ENCODE peak calls at places on chromosomes 6 and 20, in eight cellular contexts. One of them, this sample, is unnamed.

GRCh38 chr6:119028106-119028505 is 50.4 kb downstream of the FAM184A start:
- DNase-seq in endothelial cell: no peak
- DNase-seq in HFFc6: no peak
- DNase-seq in OCI-LY7: no peak
- DNase-seq in Calu3: no peak
- DNase-seq in GM12865: no peak
- DNase-seq in HCT116: no peak
- DNase-seq in mesothelial cell of epicardium: no peak
- DNase-seq in this sample: no peak

GRCh38 chr6:105875974-105876640 is 210.0 kb upstream of the PRDM1 start:
- DNase-seq in Calu3: no peak
- DNase-seq in OCI-LY7: peak
- DNase-seq in HCT116: no peak
- DNase-seq in HFFc6: no peak
- DNase-seq in mesothelial cell of epicardium: no peak
- DNase-seq in GM12865: no peak
- DNase-seq in endothelial cell: no peak
- DNase-seq in this sample: no peak

GRCh38 chr6:68572525-68572924 is 62.6 kb upstream of the ADGRB3 start:
- DNase-seq in Calu3: peak
- DNase-seq in OCI-LY7: peak
- DNase-seq in endothelial cell: peak
- DNase-seq in GM12865: peak
- DNase-seq in HFFc6: no peak
- DNase-seq in HCT116: no peak
- DNase-seq in mesothelial cell of epicardium: no peak
- DNase-seq in this sample: no peak

GRCh38 chr6:41406821-41407787 is 71.7 kb downstream of the NCR2 start:
- DNase-seq in endothelial cell: no peak
- DNase-seq in Calu3: no peak
- DNase-seq in HFFc6: no peak
- DNase-seq in GM12865: no peak
- DNase-seq in OCI-LY7: no peak
- DNase-seq in HCT116: no peak
- DNase-seq in mesothelial cell of epicardium: no peak
- DNase-seq in this sample: no peak

GRCh38 chr20:1388253-1388652 is 4.6 kb downstream of the FKBP1A start:
- DNase-seq in Calu3: no peak
- DNase-seq in HFFc6: no peak
- DNase-seq in endothelial cell: no peak
- DNase-seq in GM12865: no peak
- DNase-seq in HCT116: no peak
- DNase-seq in OCI-LY7: no peak
- DNase-seq in mesothelial cell of epicardium: no peak
- DNase-seq in this sample: no peak

GRCh38 chr6:73691512-73691911 is 4.5 kb upstream of the CD109 start:
- DNase-seq in Calu3: no peak
- DNase-seq in GM12865: no peak
- DNase-seq in OCI-LY7: no peak
- DNase-seq in endothelial cell: no peak
- DNase-seq in HFFc6: peak
- DNase-seq in mesothelial cell of epicardium: no peak
- DNase-seq in HCT116: no peak
- DNase-seq in this sample: no peak

GRCh38 chr20:19993937-19994667 is 23.1 kb upstream of the NAA20 start:
- DNase-seq in GM12865: no peak
- DNase-seq in OCI-LY7: no peak
- DNase-seq in endothelial cell: no peak
- DNase-seq in mesothelial cell of epicardium: no peak
- DNase-seq in Calu3: no peak
- DNase-seq in HFFc6: peak
- DNase-seq in HCT116: peak
- DNase-seq in this sample: no peak

GRCh38 chr6:158816329-158816728 is 2.8 kb downstream of the EZR start:
- DNase-seq in GM12865: peak
- DNase-seq in endothelial cell: no peak
- DNase-seq in mesothelial cell of epicardium: no peak
- DNase-seq in Calu3: no peak
- DNase-seq in HCT116: no peak
- DNase-seq in HFFc6: no peak
- DNase-seq in OCI-LY7: peak
- DNase-seq in this sample: no peak

GRCh38 chr6:124699038-124699437 is 263.2 kb upstream of the RNF217 start:
- DNase-seq in endothelial cell: no peak
- DNase-seq in GM12865: no peak
- DNase-seq in HCT116: no peak
- DNase-seq in Calu3: no peak
- DNase-seq in mesothelial cell of epicardium: no peak
- DNase-seq in HFFc6: no peak
- DNase-seq in OCI-LY7: peak
- DNase-seq in this sample: no peak

GRCh38 chr6:146545608-146546007 is 2.0 kb downstream of the RAB32 start:
- DNase-seq in HCT116: no peak
- DNase-seq in OCI-LY7: no peak
- DNase-seq in mesothelial cell of epicardium: no peak
- DNase-seq in HFFc6: peak
- DNase-seq in endothelial cell: no peak
- DNase-seq in GM12865: no peak
- DNase-seq in Calu3: no peak
- DNase-seq in this sample: no peak

GRCh38 chr6:158143700-158144099 is 24.4 kb downstream of the SERAC1 start:
- DNase-seq in HCT116: no peak
- DNase-seq in Calu3: peak
- DNase-seq in HFFc6: no peak
- DNase-seq in endothelial cell: peak
- DNase-seq in OCI-LY7: peak
- DNase-seq in mesothelial cell of epicardium: no peak
- DNase-seq in GM12865: peak
- DNase-seq in this sample: no peak

GRCh38 chr6:45681860-45682488 is 304.2 kb upstream of the SUPT3H start:
- DNase-seq in GM12865: peak
- DNase-seq in mesothelial cell of epicardium: no peak
- DNase-seq in endothelial cell: no peak
- DNase-seq in OCI-LY7: peak
- DNase-seq in HFFc6: peak
- DNase-seq in HCT116: no peak
- DNase-seq in Calu3: no peak
- DNase-seq in this sample: no peak

GRCh38 chr20:52082612-52083011 is 109.0 kb downstream of the ZFP64 start:
- DNase-seq in HFFc6: no peak
- DNase-seq in Calu3: no peak
- DNase-seq in mesothelial cell of epicardium: no peak
- DNase-seq in OCI-LY7: no peak
- DNase-seq in HCT116: no peak
- DNase-seq in endothelial cell: no peak
- DNase-seq in GM12865: no peak
- DNase-seq in this sample: no peak

GRCh38 chr20:44736170-44737021 is 9.3 kb upstream of the KCNK15 start:
- DNase-seq in HCT116: peak
- DNase-seq in mesothelial cell of epicardium: no peak
- DNase-seq in GM12865: peak
- DNase-seq in OCI-LY7: peak
- DNase-seq in Calu3: peak
- DNase-seq in HFFc6: peak
- DNase-seq in endothelial cell: peak
- DNase-seq in this sample: no peak

GRCh38 chr20:44735816-44736169 is 9.9 kb upstream of the KCNK15 start:
- DNase-seq in mesothelial cell of epicardium: no peak
- DNase-seq in GM12865: no peak
- DNase-seq in HFFc6: no peak
- DNase-seq in HCT116: no peak
- DNase-seq in endothelial cell: no peak
- DNase-seq in Calu3: no peak
- DNase-seq in OCI-LY7: no peak
- DNase-seq in this sample: no peak

GRCh38 chr20:44733341-44734069 is 12.2 kb upstream of the KCNK15 start:
- DNase-seq in GM12865: peak
- DNase-seq in OCI-LY7: peak
- DNase-seq in endothelial cell: peak
- DNase-seq in HFFc6: peak
- DNase-seq in Calu3: peak
- DNase-seq in HCT116: peak
- DNase-seq in mesothelial cell of epicardium: peak
- DNase-seq in this sample: peak

GRCh38 chr20:44737116-44737515 is 8.5 kb upstream of the KCNK15 start:
- DNase-seq in Calu3: no peak
- DNase-seq in mesothelial cell of epicardium: no peak
- DNase-seq in HFFc6: no peak
- DNase-seq in GM12865: no peak
- DNase-seq in HCT116: no peak
- DNase-seq in OCI-LY7: no peak
- DNase-seq in endothelial cell: no peak
- DNase-seq in this sample: no peak

DNA sequence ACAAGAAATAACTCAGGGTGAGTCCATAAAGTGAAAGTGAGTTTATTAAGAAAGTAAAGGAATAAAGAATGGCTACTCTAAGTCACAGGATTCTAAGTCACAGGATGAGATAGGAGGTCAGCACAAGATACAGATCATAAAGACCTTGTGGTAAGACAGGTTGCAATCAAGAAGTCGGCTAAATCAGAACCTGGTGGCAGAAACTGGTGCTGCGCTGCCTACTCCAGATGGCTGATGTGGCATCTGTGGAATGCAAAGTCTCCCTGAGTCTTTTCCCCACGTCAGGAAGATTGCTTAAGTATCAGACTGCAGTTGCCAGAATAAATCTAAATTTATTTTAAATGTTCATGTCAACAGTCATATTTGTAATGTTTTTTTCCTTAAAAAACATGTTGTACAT is 10.7 kb upstream of the KCNK15 start:
- DNase-seq in OCI-LY7: no peak
- DNase-seq in HCT116: no peak
- DNase-seq in GM12865: no peak
- DNase-seq in Calu3: peak
- DNase-seq in HFFc6: peak
- DNase-seq in mesothelial cell of epicardium: no peak
- DNase-seq in endothelial cell: peak
- DNase-seq in this sample: no peak
- TF ChIP-seq CTCF in OCI-LY7: no peak
- TF ChIP-seq CTCF in HCT116: peak
- TF ChIP-seq CTCF in GM12865: no peak
- TF ChIP-seq CTCF in Calu3: peak
- TF ChIP-seq CTCF in HFFc6: peak
- TF ChIP-seq CTCF in mesothelial cell of epicardium: peak
- TF ChIP-seq CTCF in endothelial cell: peak
- TF ChIP-seq CTCF in this sample: no peak

GRCh38 chr6:85116475-85116874 is 333.4 kb upstream of the NT5E start:
- DNase-seq in HCT116: no peak
- DNase-seq in HFFc6: no peak
- DNase-seq in mesothelial cell of epicardium: no peak
- DNase-seq in Calu3: no peak
- DNase-seq in OCI-LY7: no peak
- DNase-seq in GM12865: no peak
- DNase-seq in endothelial cell: no peak
- DNase-seq in this sample: no peak

GRCh38 chr6:85114583-85114939 is 335.3 kb upstream of the NT5E start:
- DNase-seq in GM12865: no peak
- DNase-seq in endothelial cell: no peak
- DNase-seq in Calu3: no peak
- DNase-seq in mesothelial cell of epicardium: no peak
- DNase-seq in OCI-LY7: no peak
- DNase-seq in HFFc6: no peak
- DNase-seq in HCT116: no peak
- DNase-seq in this sample: no peak

GRCh38 chr6:85115876-85116275 is 334.0 kb upstream of the NT5E start:
- DNase-seq in GM12865: no peak
- DNase-seq in HCT116: no peak
- DNase-seq in endothelial cell: no peak
- DNase-seq in Calu3: no peak
- DNase-seq in HFFc6: no peak
- DNase-seq in OCI-LY7: no peak
- DNase-seq in mesothelial cell of epicardium: no peak
- DNase-seq in this sample: no peak

GRCh38 chr6:85113934-85114582 is 335.8 kb upstream of the NT5E start:
- DNase-seq in endothelial cell: no peak
- DNase-seq in HFFc6: no peak
- DNase-seq in GM12865: no peak
- DNase-seq in HCT116: no peak
- DNase-seq in mesothelial cell of epicardium: no peak
- DNase-seq in OCI-LY7: no peak
- DNase-seq in Calu3: no peak
- DNase-seq in this sample: no peak

GRCh38 chr6:85118233-85118632 is 331.6 kb upstream of the NT5E start:
- DNase-seq in Calu3: peak
- DNase-seq in HCT116: no peak
- DNase-seq in GM12865: no peak
- DNase-seq in OCI-LY7: no peak
- DNase-seq in endothelial cell: no peak
- DNase-seq in mesothelial cell of epicardium: no peak
- DNase-seq in HFFc6: no peak
- DNase-seq in this sample: no peak
- TF ChIP-seq CTCF in Calu3: no peak
- TF ChIP-seq CTCF in HCT116: peak
- TF ChIP-seq CTCF in GM12865: no peak
- TF ChIP-seq CTCF in OCI-LY7: peak
- TF ChIP-seq CTCF in endothelial cell: no peak
- TF ChIP-seq CTCF in mesothelial cell of epicardium: no peak
- TF ChIP-seq CTCF in HFFc6: peak
- TF ChIP-seq CTCF in this sample: no peak

DNA sequence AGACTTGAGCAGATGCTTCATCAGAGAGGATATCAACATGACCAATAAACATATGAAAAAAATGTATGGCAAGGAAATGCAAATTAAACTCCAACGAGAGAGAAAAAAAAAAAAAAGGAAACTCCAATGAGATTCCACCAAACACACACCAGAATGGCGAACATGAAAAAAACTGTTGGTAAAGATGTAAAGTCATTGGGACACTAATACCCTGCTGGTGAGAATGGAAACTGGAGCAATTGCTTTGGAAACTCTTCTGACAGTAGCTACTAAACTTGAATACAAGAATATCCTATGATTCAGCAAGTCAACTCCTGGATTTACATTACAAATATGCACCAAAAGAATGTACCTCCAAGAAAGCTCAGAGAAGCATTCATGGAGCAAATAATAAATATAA is 260.7 kb upstream of the ECI2 start:
- DNase-seq in endothelial cell: no peak
- DNase-seq in HCT116: no peak
- DNase-seq in mesothelial cell of epicardium: no peak
- DNase-seq in GM12865: no peak
- DNase-seq in OCI-LY7: no peak
- DNase-seq in HFFc6: peak
- DNase-seq in Calu3: no peak
- DNase-seq in this sample: no peak
- TF ChIP-seq CTCF in endothelial cell: no peak
- TF ChIP-seq CTCF in HCT116: peak
- TF ChIP-seq CTCF in mesothelial cell of epicardium: no peak
- TF ChIP-seq CTCF in GM12865: no peak
- TF ChIP-seq CTCF in OCI-LY7: no peak
- TF ChIP-seq CTCF in HFFc6: peak
- TF ChIP-seq CTCF in Calu3: no peak
- TF ChIP-seq CTCF in this sample: no peak

GRCh38 chr6:76230711-76231110 is 158.2 kb upstream of the IMPG1 start:
- DNase-seq in OCI-LY7: no peak
- DNase-seq in GM12865: peak
- DNase-seq in HCT116: peak
- DNase-seq in mesothelial cell of epicardium: no peak
- DNase-seq in HFFc6: no peak
- DNase-seq in endothelial cell: no peak
- DNase-seq in Calu3: peak
- DNase-seq in this sample: no peak
- TF ChIP-seq CTCF in OCI-LY7: no peak
- TF ChIP-seq CTCF in GM12865: no peak
- TF ChIP-seq CTCF in HCT116: no peak
- TF ChIP-seq CTCF in mesothelial cell of epicardium: no peak
- TF ChIP-seq CTCF in HFFc6: no peak
- TF ChIP-seq CTCF in endothelial cell: no peak
- TF ChIP-seq CTCF in Calu3: no peak
- TF ChIP-seq CTCF in this sample: no peak

This sample was measured in natural killer cell.